ENCODE peak calls at places on chromosomes 16 and 17, in seven cellular contexts. One of them, this sample, is unnamed. For H3K36me3, the result is how much of the 10 kb centered on the place peaks cover.

GRCh38 chr16:72198021-72198420 is 26.1 kb upstream of the PMFBP1 start:
- DNase-seq in OCI-LY7: no peak
- DNase-seq in pancreas: no peak
- DNase-seq in psoas muscle: no peak
- DNase-seq in neural progenitor cell: no peak
- DNase-seq in lower lobe of right lung: no peak
- DNase-seq in CD8-positive, alpha-beta T cell: no peak
- DNase-seq in this sample: no peak

GRCh38 chr17:560379-560935 is 154.2 kb downstream of the VPS53 start:
- DNase-seq in OCI-LY7: no peak
- DNase-seq in psoas muscle: no peak
- DNase-seq in lower lobe of right lung: no peak
- DNase-seq in CD8-positive, alpha-beta T cell: no peak
- DNase-seq in neural progenitor cell: no peak
- DNase-seq in pancreas: no peak
- DNase-seq in this sample: no peak

GRCh38 chr17:48198950-48199541 is 91.5 kb downstream of the SNX11 start:
- DNase-seq in pancreas: no peak
- DNase-seq in psoas muscle: no peak
- DNase-seq in lower lobe of right lung: no peak
- DNase-seq in OCI-LY7: no peak
- DNase-seq in CD8-positive, alpha-beta T cell: no peak
- DNase-seq in neural progenitor cell: no peak
- DNase-seq in this sample: no peak

GRCh38 chr17:81004336-81005015 is 12.8 kb downstream of the CHMP6 start:
- DNase-seq in psoas muscle: peak
- DNase-seq in lower lobe of right lung: no peak
- DNase-seq in OCI-LY7: no peak
- DNase-seq in pancreas: no peak
- DNase-seq in neural progenitor cell: peak
- DNase-seq in CD8-positive, alpha-beta T cell: peak
- DNase-seq in this sample: no peak

GRCh38 chr16:89422527-89422904 is 67.8 kb downstream of the ANKRD11 start:
- DNase-seq in neural progenitor cell: no peak
- DNase-seq in CD8-positive, alpha-beta T cell: no peak
- DNase-seq in psoas muscle: no peak
- DNase-seq in OCI-LY7: no peak
- DNase-seq in pancreas: no peak
- DNase-seq in lower lobe of right lung: no peak
- DNase-seq in this sample: peak

GRCh38 chr17:65013613-65014391 is 42.7 kb downstream of the GNA13 start:
- DNase-seq in psoas muscle: no peak
- DNase-seq in neural progenitor cell: no peak
- DNase-seq in OCI-LY7: no peak
- DNase-seq in CD8-positive, alpha-beta T cell: peak
- DNase-seq in lower lobe of right lung: no peak
- DNase-seq in pancreas: no peak
- DNase-seq in this sample: no peak

GRCh38 chr17:80720624-80721577 is 176.3 kb downstream of the RPTOR start:
- DNase-seq in OCI-LY7: peak
- DNase-seq in neural progenitor cell: no peak
- DNase-seq in lower lobe of right lung: no peak
- DNase-seq in CD8-positive, alpha-beta T cell: peak
- DNase-seq in psoas muscle: no peak
- DNase-seq in pancreas: peak
- DNase-seq in this sample: peak

GRCh38 chr16:11321662-11322061 is 23.6 kb upstream of the RMI2 start:
- DNase-seq in psoas muscle: no peak
- DNase-seq in OCI-LY7: no peak
- DNase-seq in neural progenitor cell: no peak
- DNase-seq in CD8-positive, alpha-beta T cell: no peak
- DNase-seq in pancreas: no peak
- DNase-seq in lower lobe of right lung: no peak
- DNase-seq in this sample: no peak

GRCh38 chr16:87207965-87208364 is 109.2 kb downstream of the C16orf95 start:
- DNase-seq in OCI-LY7: no peak
- DNase-seq in neural progenitor cell: no peak
- DNase-seq in CD8-positive, alpha-beta T cell: no peak
- DNase-seq in psoas muscle: no peak
- DNase-seq in pancreas: no peak
- DNase-seq in lower lobe of right lung: no peak
- DNase-seq in this sample: no peak

GRCh38 chr16:25912321-25912720 is 220.6 kb downstream of the HS3ST4 start:
- DNase-seq in psoas muscle: no peak
- DNase-seq in lower lobe of right lung: no peak
- DNase-seq in neural progenitor cell: no peak
- DNase-seq in pancreas: no peak
- DNase-seq in OCI-LY7: no peak
- DNase-seq in CD8-positive, alpha-beta T cell: no peak
- DNase-seq in this sample: no peak

GRCh38 chr17:39684369-39685043 is 3.4 kb downstream of the PGAP3 start:
- DNase-seq in CD8-positive, alpha-beta T cell: no peak
- DNase-seq in pancreas: no peak
- DNase-seq in psoas muscle: no peak
- DNase-seq in lower lobe of right lung: no peak
- DNase-seq in OCI-LY7: no peak
- DNase-seq in neural progenitor cell: no peak
- DNase-seq in this sample: no peak

GRCh38 chr16:66549284-66550131 is at the start of gene TK2:
- DNase-seq in neural progenitor cell: peak
- DNase-seq in psoas muscle: peak
- DNase-seq in CD8-positive, alpha-beta T cell: peak
- DNase-seq in OCI-LY7: peak
- DNase-seq in pancreas: peak
- DNase-seq in lower lobe of right lung: peak
- DNase-seq in this sample: peak

GRCh38 chr17:27610304-27610676 is 20.7 kb upstream of the LGALS9 start:
- DNase-seq in neural progenitor cell: no peak
- DNase-seq in pancreas: no peak
- DNase-seq in psoas muscle: no peak
- DNase-seq in CD8-positive, alpha-beta T cell: no peak
- DNase-seq in OCI-LY7: no peak
- DNase-seq in lower lobe of right lung: no peak
- DNase-seq in this sample: no peak
- H3K36me3 ChIP-seq in neural progenitor cell: under half
- H3K36me3 ChIP-seq in pancreas: half or more
- H3K36me3 ChIP-seq in psoas muscle: half or more
- H3K36me3 ChIP-seq in CD8-positive, alpha-beta T cell: under half
- H3K36me3 ChIP-seq in OCI-LY7: under half
- H3K36me3 ChIP-seq in lower lobe of right lung: half or more
- H3K36me3 ChIP-seq in this sample: half or more

GRCh38 chr17:49567104-49567521 is 8.6 kb upstream of the NXPH3 start:
- DNase-seq in neural progenitor cell: no peak
- DNase-seq in CD8-positive, alpha-beta T cell: no peak
- DNase-seq in pancreas: no peak
- DNase-seq in psoas muscle: no peak
- DNase-seq in lower lobe of right lung: peak
- DNase-seq in OCI-LY7: no peak
- DNase-seq in this sample: no peak
- H3K27ac ChIP-seq in neural progenitor cell: no peak
- H3K27ac ChIP-seq in CD8-positive, alpha-beta T cell: no peak
- H3K27ac ChIP-seq in pancreas: no peak
- H3K27ac ChIP-seq in psoas muscle: peak
- H3K27ac ChIP-seq in lower lobe of right lung: no peak
- H3K27ac ChIP-seq in OCI-LY7: no peak
- H3K27ac ChIP-seq in this sample: no peak

GRCh38 chr16:8964462-8964861 is 756 bp upstream of the USP7 start:
- DNase-seq in neural progenitor cell: no peak
- DNase-seq in OCI-LY7: no peak
- DNase-seq in CD8-positive, alpha-beta T cell: no peak
- DNase-seq in psoas muscle: no peak
- DNase-seq in pancreas: no peak
- DNase-seq in lower lobe of right lung: no peak
- DNase-seq in this sample: no peak

GRCh38 chr16:8963825-8964441 is at the start of gene USP7:
- DNase-seq in psoas muscle: peak
- DNase-seq in OCI-LY7: peak
- DNase-seq in lower lobe of right lung: peak
- DNase-seq in pancreas: peak
- DNase-seq in CD8-positive, alpha-beta T cell: peak
- DNase-seq in neural progenitor cell: peak
- DNase-seq in this sample: peak

GRCh38 chr16:8963010-8963824 is 489 bp downstream of the USP7 start:
- DNase-seq in neural progenitor cell: peak
- DNase-seq in CD8-positive, alpha-beta T cell: no peak
- DNase-seq in psoas muscle: peak
- DNase-seq in pancreas: no peak
- DNase-seq in lower lobe of right lung: no peak
- DNase-seq in OCI-LY7: peak
- DNase-seq in this sample: no peak

GRCh38 chr16:8967437-8967821 is 3.7 kb upstream of the USP7 start:
- DNase-seq in CD8-positive, alpha-beta T cell: no peak
- DNase-seq in pancreas: no peak
- DNase-seq in psoas muscle: no peak
- DNase-seq in OCI-LY7: no peak
- DNase-seq in lower lobe of right lung: no peak
- DNase-seq in neural progenitor cell: no peak
- DNase-seq in this sample: no peak

DNA sequence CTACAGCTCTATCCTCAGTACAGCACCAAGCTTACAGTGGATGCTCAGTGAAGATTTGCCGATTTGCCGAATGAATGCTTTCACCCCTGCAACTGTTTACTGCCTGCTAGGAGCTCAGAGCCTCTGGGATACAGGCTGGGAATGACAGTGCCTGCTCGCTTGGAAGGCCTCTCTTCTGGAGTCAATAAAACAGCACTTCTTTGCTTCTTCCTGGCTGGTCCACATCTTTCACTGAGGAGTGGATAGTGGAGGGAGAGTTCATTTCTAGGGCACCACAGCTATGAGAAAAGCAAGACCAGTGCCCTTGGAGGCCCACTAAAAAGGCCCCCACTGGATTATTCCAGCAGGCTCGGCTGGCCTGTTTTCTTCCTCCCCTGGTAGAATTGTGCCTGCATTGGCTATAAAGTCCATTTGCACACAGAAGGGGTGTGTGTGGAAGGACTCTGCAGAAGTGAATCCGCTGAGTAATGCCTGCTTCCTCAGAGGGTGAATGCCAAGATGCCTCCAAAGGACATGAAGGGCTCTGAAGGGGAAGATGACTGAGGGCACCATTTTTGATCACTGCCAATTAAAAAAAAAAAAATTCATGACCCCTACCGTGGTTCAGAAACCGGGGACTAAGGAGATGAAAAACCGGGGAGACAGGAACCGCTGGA is 3.2 kb upstream of the USP7 start:
- DNase-seq in pancreas: no peak
- DNase-seq in OCI-LY7: no peak
- DNase-seq in lower lobe of right lung: no peak
- DNase-seq in psoas muscle: no peak
- DNase-seq in neural progenitor cell: no peak
- DNase-seq in CD8-positive, alpha-beta T cell: no peak
- DNase-seq in this sample: peak
- H3K36me3 ChIP-seq in pancreas: under half
- H3K36me3 ChIP-seq in OCI-LY7: under half
- H3K36me3 ChIP-seq in lower lobe of right lung: under half
- H3K36me3 ChIP-seq in psoas muscle: under half
- H3K36me3 ChIP-seq in neural progenitor cell: under half
- H3K36me3 ChIP-seq in CD8-positive, alpha-beta T cell: under half
- H3K36me3 ChIP-seq in this sample: under half

DNA sequence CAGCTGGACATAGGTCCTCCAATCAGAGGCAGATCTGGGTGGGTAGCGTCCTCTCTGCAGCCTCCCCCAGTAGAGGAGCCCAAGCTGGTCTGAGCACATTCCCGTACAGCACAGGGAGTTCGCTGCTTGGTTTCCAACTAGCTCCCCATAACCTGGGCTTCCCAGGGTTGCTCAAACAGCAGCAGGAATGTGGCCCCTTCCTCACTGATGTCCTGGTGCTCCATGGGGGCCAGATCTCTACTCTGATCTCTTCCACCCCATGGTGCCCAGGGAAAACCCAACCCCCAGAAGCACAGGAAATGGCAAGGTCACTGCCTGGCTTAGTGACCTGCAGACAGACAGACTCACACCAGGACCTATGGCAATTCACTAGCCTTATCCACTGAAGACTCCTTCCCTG is 11.1 kb upstream of the MMP2 start:
- DNase-seq in CD8-positive, alpha-beta T cell: no peak
- DNase-seq in OCI-LY7: no peak
- DNase-seq in neural progenitor cell: no peak
- DNase-seq in psoas muscle: no peak
- DNase-seq in lower lobe of right lung: no peak
- DNase-seq in pancreas: no peak
- DNase-seq in this sample: no peak
- H3K27ac ChIP-seq in CD8-positive, alpha-beta T cell: no peak
- H3K27ac ChIP-seq in OCI-LY7: no peak
- H3K27ac ChIP-seq in neural progenitor cell: no peak
- H3K27ac ChIP-seq in psoas muscle: no peak
- H3K27ac ChIP-seq in lower lobe of right lung: no peak
- H3K27ac ChIP-seq in pancreas: no peak
- H3K27ac ChIP-seq in this sample: no peak

DNA sequence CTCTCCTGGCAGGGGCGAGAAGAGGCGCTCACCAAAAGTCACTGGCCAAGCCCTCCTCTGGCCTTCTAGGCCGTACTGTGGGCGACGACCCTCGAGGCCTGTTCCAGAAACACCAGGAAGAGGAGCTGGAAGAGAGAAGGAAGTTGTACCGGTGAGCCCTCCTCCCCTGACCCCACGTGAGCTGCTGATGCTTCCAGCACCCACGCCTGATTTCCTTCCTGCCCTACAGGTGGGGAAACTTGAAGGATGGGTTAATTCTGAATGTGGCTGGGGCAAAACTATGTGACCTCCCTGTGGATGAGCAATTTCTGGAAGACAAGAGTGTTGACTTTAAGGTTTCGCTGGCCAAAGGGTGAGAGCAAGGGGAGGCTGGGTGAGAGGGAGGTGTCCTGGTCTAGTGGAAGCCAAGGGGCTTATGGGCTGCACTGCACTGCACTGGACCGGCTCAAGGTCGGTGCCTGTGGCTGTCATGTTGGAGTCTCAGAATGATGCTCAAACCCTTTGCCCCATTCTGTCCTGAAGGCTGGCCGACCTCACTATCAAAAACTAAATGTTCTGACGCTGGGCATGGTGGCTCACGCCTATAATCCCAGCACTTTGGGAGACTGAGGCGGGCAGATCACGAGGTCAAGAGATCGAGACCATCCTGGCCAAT is 6.2 kb downstream of the C17orf100 start:
- DNase-seq in pancreas: no peak
- DNase-seq in lower lobe of right lung: no peak
- DNase-seq in psoas muscle: no peak
- DNase-seq in OCI-LY7: peak
- DNase-seq in CD8-positive, alpha-beta T cell: no peak
- DNase-seq in neural progenitor cell: no peak
- DNase-seq in this sample: no peak
- H3K36me3 ChIP-seq in pancreas: under half
- H3K36me3 ChIP-seq in lower lobe of right lung: under half
- H3K36me3 ChIP-seq in psoas muscle: under half
- H3K36me3 ChIP-seq in OCI-LY7: under half
- H3K36me3 ChIP-seq in CD8-positive, alpha-beta T cell: under half
- H3K36me3 ChIP-seq in neural progenitor cell: under half
- H3K36me3 ChIP-seq in this sample: under half